ENCODE peak calls at places on chromosomes 6 and 20, in ten cellular contexts. L, A, K, D, H, W, F, V, X and Y are unnamed samples.

GRCh38 chr6:73790572-73790971 is 94.6 kb downstream of the CD109 start:
- DNase-seq in L (no peak), A (peak; percentile 26), K (no peak), D (no peak), H (no peak), W (no peak), F (no peak), V (no peak), X (no peak), Y (no peak)

GRCh38 chr6:122818866-122819265 is 29.8 kb downstream of the SMPDL3A start:
- DNase-seq in L (no peak), A (no peak), K (no peak), D (no peak), H (no peak), W (no peak), F (no peak), V (no peak), X (no peak), Y (no peak)

GRCh38 chr20:47258745-47259695 is 97.5 kb downstream of the ZMYND8 start:
- DNase-seq in L (peak; percentile 62), A (no peak), K (no peak), D (no peak), H (no peak), W (peak; percentile 66), F (no peak), V (peak; percentile 23), X (peak; percentile 82), Y (peak; percentile 24)

GRCh38 chr6:110944681-110945151 is 13.8 kb upstream of the GTF3C6 start:
- DNase-seq in L (no peak), A (no peak), K (no peak), D (no peak), H (no peak), W (peak; percentile 39), F (no peak), V (peak; percentile 86), X (no peak), Y (no peak)

GRCh38 chr6:34150766-34151165 is 4.9 kb upstream of the GRM4 start:
- DNase-seq in L (no peak), A (no peak), K (no peak), D (no peak), H (no peak), W (no peak), F (no peak), V (no peak), X (peak; percentile 16), Y (no peak)

GRCh38 chr6:110352603-110353303 is 5.4 kb downstream of the METTL24 start:
- DNase-seq in L (no peak), A (no peak), K (no peak), D (peak; percentile 72), H (no peak), W (no peak), F (no peak), V (no peak), X (no peak), Y (peak; percentile 67)

GRCh38 chr20:44231713-44232468 is 15.2 kb upstream of the GDAP1L1 start:
- DNase-seq in L (no peak), A (no peak), K (no peak), D (peak; percentile 23), H (no peak), W (no peak), F (no peak), V (peak; percentile 21), X (no peak), Y (peak; percentile 48)

GRCh38 chr6:77021778-77022177 is 441.5 kb downstream of the HTR1B start:
- DNase-seq in L (no peak), A (no peak), K (no peak), D (no peak), H (no peak), W (no peak), F (no peak), V (no peak), X (no peak), Y (no peak)

GRCh38 chr6:20564269-20564668 is 30.0 kb downstream of the CDKAL1 start:
- DNase-seq in L (no peak), A (peak; percentile 12), K (no peak), D (peak; percentile 7), H (no peak), W (peak; percentile 59), F (peak; percentile 57), V (peak; percentile 6), X (no peak), Y (peak; percentile 63)

GRCh38 chr20:59004763-59005522 is 2.1 kb downstream of the CTSZ start:
- DNase-seq in L (peak; percentile 76), A (no peak), K (peak; percentile 90), D (no peak), H (peak; percentile 49), W (peak; percentile 63), F (no peak), V (no peak), X (peak; percentile 79), Y (peak; percentile 52)

GRCh38 chr6:127952831-127953230 is 52.0 kb upstream of the THEMIS start:
- DNase-seq in L (no peak), A (no peak), K (no peak), D (no peak), H (no peak), W (no peak), F (no peak), V (no peak), X (no peak), Y (no peak)

GRCh38 chr6:127954082-127954481 is 53.2 kb upstream of the THEMIS start:
- DNase-seq in L (no peak), A (no peak), K (no peak), D (no peak), H (no peak), W (no peak), F (no peak), V (no peak), X (no peak), Y (no peak)

GRCh38 chr6:127950566-127951141 is 49.8 kb upstream of the THEMIS start:
- DNase-seq in L (no peak), A (no peak), K (no peak), D (no peak), H (no peak), W (no peak), F (no peak), V (no peak), X (no peak), Y (no peak)

GRCh38 chr6:127951172-127951995 is 50.5 kb upstream of the THEMIS start:
- DNase-seq in L (no peak), A (no peak), K (no peak), D (no peak), H (no peak), W (no peak), F (no peak), V (no peak), X (no peak), Y (no peak)

DNA sequence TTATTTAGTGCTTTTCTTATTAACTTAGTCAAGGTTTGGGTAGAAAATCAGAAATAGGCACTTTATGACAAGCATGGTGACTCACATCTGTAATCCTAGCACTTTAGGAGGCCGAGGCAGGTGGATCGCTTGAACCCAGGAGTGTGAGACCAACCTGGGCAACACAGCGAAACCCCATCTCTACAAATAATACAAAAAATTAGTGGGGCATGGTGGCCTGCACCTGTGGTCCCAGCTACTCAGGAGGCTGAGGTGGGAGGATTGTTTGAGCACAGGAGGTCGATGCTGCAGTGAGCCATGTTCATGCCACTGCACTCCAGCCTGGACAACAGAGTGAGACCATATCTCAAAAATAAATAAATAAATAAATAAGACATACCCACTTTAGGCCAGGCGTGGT is 51.3 kb upstream of the THEMIS start:
- DNase-seq in L (no peak), A (no peak), K (no peak), D (no peak), H (no peak), W (no peak), F (no peak), V (no peak), X (no peak), Y (no peak)
- H3K27ac ChIP-seq in L (no peak overlapping the region), A (no peak overlapping the region), K (no peak overlapping the region), D (no peak overlapping the region), H (peak overlapping the region; percentile 42), W (no peak overlapping the region), F (no peak overlapping the region), V (no peak overlapping the region), X (no peak overlapping the region), Y (no peak overlapping the region)

DNA sequence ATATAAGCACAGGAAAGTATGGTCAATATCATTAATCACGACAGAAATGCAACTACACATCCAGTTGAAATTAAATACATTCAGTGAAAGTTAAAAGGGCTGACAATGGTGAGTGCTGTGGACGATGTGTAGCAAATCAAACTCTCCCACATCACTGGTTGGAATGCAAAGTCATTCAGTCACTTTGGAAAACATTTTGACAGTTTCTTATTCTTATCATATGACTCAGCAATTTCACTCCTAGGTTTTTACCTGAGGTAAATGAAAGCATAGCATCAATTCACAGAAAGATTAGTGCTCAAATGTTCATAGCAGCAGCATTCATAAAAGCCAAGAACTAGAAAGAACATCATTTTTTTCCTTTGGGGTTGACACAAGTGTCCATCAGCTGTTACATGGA is 28.6 kb upstream of the SAMD5 start:
- DNase-seq in L (no peak), A (no peak), K (no peak), D (no peak), H (no peak), W (no peak), F (no peak), V (peak; percentile 4), X (no peak), Y (no peak)
- H3K27ac ChIP-seq in L (no peak overlapping the region), A (no peak overlapping the region), K (no peak overlapping the region), D (no peak overlapping the region), H (no peak overlapping the region), W (no peak overlapping the region), F (no peak overlapping the region), V (no peak overlapping the region), X (no peak overlapping the region), Y (no peak overlapping the region)

DNA sequence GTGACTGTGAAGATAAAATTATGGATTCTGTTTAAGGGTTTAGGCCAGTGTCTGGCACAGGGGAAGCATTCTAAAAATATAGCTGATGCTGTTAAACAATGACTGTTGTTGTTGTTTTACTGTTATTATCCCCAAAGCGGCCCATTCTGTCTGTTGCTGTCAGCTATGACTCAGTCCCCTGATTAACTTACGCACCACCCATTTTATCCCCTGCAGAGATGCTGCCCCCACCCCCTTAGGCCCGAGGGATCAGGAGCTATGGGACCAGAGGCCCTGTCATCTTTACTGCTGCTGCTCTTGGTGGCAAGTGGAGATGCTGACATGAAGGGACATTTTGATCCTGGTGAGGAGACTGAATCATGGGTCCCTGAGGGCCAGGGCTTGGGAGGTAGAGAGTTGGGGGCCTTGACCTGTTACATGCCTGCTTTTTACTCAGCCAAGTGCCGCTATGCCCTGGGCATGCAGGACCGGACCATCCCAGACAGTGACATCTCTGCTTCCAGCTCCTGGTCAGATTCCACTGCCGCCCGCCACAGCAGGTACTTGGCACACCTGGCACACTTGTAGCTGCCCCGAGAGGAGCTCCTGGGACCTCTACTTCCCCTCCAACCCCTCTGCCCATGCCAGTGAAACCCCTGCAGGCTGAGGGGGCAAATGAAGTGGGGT is 4.3 kb downstream of the DDR1 start:
- DNase-seq in L (no peak), A (no peak), K (no peak), D (no peak), H (no peak), W (no peak), F (no peak), V (no peak), X (no peak), Y (peak; percentile 52)
- H3K27ac ChIP-seq in L (no peak overlapping the region), A (no peak overlapping the region), K (no peak overlapping the region), D (no peak overlapping the region), H (no peak overlapping the region), W (no peak overlapping the region), F (peak overlapping the region; percentile 82), V (no peak overlapping the region), X (no peak overlapping the region), Y (peak overlapping the region; percentile 11)

DNA sequence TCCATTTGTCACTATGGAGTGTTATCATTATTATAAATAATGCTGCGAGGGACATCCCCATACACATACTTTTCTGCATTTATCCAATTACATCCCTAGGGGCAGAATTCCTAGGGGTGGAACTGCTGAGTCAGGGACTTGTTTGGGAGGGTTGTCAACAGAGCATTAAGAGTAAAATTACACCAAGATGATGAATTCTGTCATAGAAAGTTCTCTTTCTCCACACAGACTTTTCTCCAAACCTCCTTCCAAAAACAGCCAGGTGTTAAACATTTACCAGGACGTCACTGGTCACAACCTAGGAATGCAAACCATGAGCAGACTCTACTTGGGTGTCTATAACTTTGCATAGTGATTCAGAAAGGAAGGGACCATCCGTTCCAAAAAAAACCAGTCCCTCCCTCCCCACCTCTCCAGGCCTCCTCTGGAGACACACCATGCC is 95.5 kb downstream of the PRND start:
- DNase-seq in L (no peak), A (no peak), K (no peak), D (no peak), H (no peak), W (no peak), F (no peak), V (peak; percentile 81), X (no peak), Y (peak; percentile 18)
- H3K27ac ChIP-seq in L (no peak overlapping the region), A (no peak overlapping the region), K (no peak overlapping the region), D (no peak overlapping the region), H (no peak overlapping the region), W (no peak overlapping the region), F (no peak overlapping the region), V (peak overlapping the region; percentile 64), X (no peak overlapping the region), Y (no peak overlapping the region)